ENCODE peak calls at places on chromosomes 2 and 18, in nine cellular contexts. One of them, this sample, is unnamed.

GRCh38 chr2:127045792-127046501 is 61.0 kb downstream of the BIN1 start:
- DNase-seq in H9: peak
- DNase-seq in neural progenitor cell: no peak
- DNase-seq in fibroblast of lung: no peak
- DNase-seq in memory B cell: no peak
- DNase-seq in stimulated activated CD8-positive, alpha-beta memory T cell treated with anti-CD3 and anti-CD28 coated beads, Interleukin-12 subunit alpha, Interleukin-12 subunit beta, amount 100 ng/mL, for 1 hour: no peak
- DNase-seq in occipital lobe: no peak
- DNase-seq in Caki2: no peak
- DNase-seq in ureter: peak
- DNase-seq in this sample: no peak

GRCh38 chr2:186641807-186642321 is 52.0 kb upstream of the FAM171B start:
- DNase-seq in H9: no peak
- DNase-seq in neural progenitor cell: peak
- DNase-seq in fibroblast of lung: peak
- DNase-seq in memory B cell: peak
- DNase-seq in stimulated activated CD8-positive, alpha-beta memory T cell treated with anti-CD3 and anti-CD28 coated beads, Interleukin-12 subunit alpha, Interleukin-12 subunit beta, amount 100 ng/mL, for 1 hour: peak
- DNase-seq in occipital lobe: no peak
- DNase-seq in Caki2: peak
- DNase-seq in ureter: peak
- DNase-seq in this sample: peak

GRCh38 chr18:58991127-58991798 is 126.6 kb downstream of the ZNF532 start:
- DNase-seq in H9: no peak
- DNase-seq in neural progenitor cell: no peak
- DNase-seq in fibroblast of lung: peak
- DNase-seq in memory B cell: no peak
- DNase-seq in stimulated activated CD8-positive, alpha-beta memory T cell treated with anti-CD3 and anti-CD28 coated beads, Interleukin-12 subunit alpha, Interleukin-12 subunit beta, amount 100 ng/mL, for 1 hour: no peak
- DNase-seq in occipital lobe: no peak
- DNase-seq in Caki2: no peak
- DNase-seq in ureter: no peak
- DNase-seq in this sample: no peak

GRCh38 chr2:98901702-98902101 is 34.3 kb downstream of the CRACDL start:
- DNase-seq in H9: no peak
- DNase-seq in neural progenitor cell: no peak
- DNase-seq in fibroblast of lung: no peak
- DNase-seq in memory B cell: no peak
- DNase-seq in stimulated activated CD8-positive, alpha-beta memory T cell treated with anti-CD3 and anti-CD28 coated beads, Interleukin-12 subunit alpha, Interleukin-12 subunit beta, amount 100 ng/mL, for 1 hour: no peak
- DNase-seq in occipital lobe: no peak
- DNase-seq in Caki2: no peak
- DNase-seq in ureter: peak
- DNase-seq in this sample: no peak

GRCh38 chr2:32918774-32919173 is 28.0 kb upstream of the LTBP1 start:
- DNase-seq in H9: no peak
- DNase-seq in neural progenitor cell: no peak
- DNase-seq in fibroblast of lung: no peak
- DNase-seq in memory B cell: no peak
- DNase-seq in stimulated activated CD8-positive, alpha-beta memory T cell treated with anti-CD3 and anti-CD28 coated beads, Interleukin-12 subunit alpha, Interleukin-12 subunit beta, amount 100 ng/mL, for 1 hour: no peak
- DNase-seq in occipital lobe: no peak
- DNase-seq in Caki2: no peak
- DNase-seq in ureter: no peak
- DNase-seq in this sample: no peak

GRCh38 chr2:181540421-181540820 is 83.2 kb downstream of the ITGA4 start:
- DNase-seq in H9: no peak
- DNase-seq in neural progenitor cell: peak
- DNase-seq in fibroblast of lung: no peak
- DNase-seq in memory B cell: no peak
- DNase-seq in stimulated activated CD8-positive, alpha-beta memory T cell treated with anti-CD3 and anti-CD28 coated beads, Interleukin-12 subunit alpha, Interleukin-12 subunit beta, amount 100 ng/mL, for 1 hour: no peak
- DNase-seq in occipital lobe: no peak
- DNase-seq in Caki2: no peak
- DNase-seq in ureter: no peak
- DNase-seq in this sample: no peak

GRCh38 chr2:84458436-84459027 is 548 bp downstream of the SUCLG1 start:
- DNase-seq in H9: no peak
- DNase-seq in neural progenitor cell: peak
- DNase-seq in fibroblast of lung: no peak
- DNase-seq in memory B cell: peak
- DNase-seq in stimulated activated CD8-positive, alpha-beta memory T cell treated with anti-CD3 and anti-CD28 coated beads, Interleukin-12 subunit alpha, Interleukin-12 subunit beta, amount 100 ng/mL, for 1 hour: no peak
- DNase-seq in occipital lobe: peak
- DNase-seq in Caki2: no peak
- DNase-seq in ureter: peak
- DNase-seq in this sample: no peak

GRCh38 chr2:19048593-19049264 is 309.7 kb downstream of the OSR1 start:
- DNase-seq in H9: no peak
- DNase-seq in neural progenitor cell: no peak
- DNase-seq in fibroblast of lung: peak
- DNase-seq in memory B cell: no peak
- DNase-seq in stimulated activated CD8-positive, alpha-beta memory T cell treated with anti-CD3 and anti-CD28 coated beads, Interleukin-12 subunit alpha, Interleukin-12 subunit beta, amount 100 ng/mL, for 1 hour: no peak
- DNase-seq in occipital lobe: no peak
- DNase-seq in Caki2: no peak
- DNase-seq in ureter: peak
- DNase-seq in this sample: no peak

GRCh38 chr2:135839713-135840112 is 2.7 kb upstream of the LCT start:
- DNase-seq in H9: no peak
- DNase-seq in neural progenitor cell: no peak
- DNase-seq in fibroblast of lung: peak
- DNase-seq in memory B cell: no peak
- DNase-seq in stimulated activated CD8-positive, alpha-beta memory T cell treated with anti-CD3 and anti-CD28 coated beads, Interleukin-12 subunit alpha, Interleukin-12 subunit beta, amount 100 ng/mL, for 1 hour: no peak
- DNase-seq in occipital lobe: no peak
- DNase-seq in Caki2: no peak
- DNase-seq in ureter: no peak
- DNase-seq in this sample: no peak